ENCODE peak calls at places on chromosomes 3 and 15, in eight cellular contexts. M is sigmoid colon, U is stomach, Q is esophagus muscularis mucosa, T is endothelial cell of umbilical vein, K is H1, V is upper lobe of left lung, R is HCT116. J is an unnamed sample.
A peak's percentile ranks its signal among the peaks of the same experiment; 100 is the strongest.

GRCh38 chr15:36951747-36952247 is 148.6 kb downstream of the MEIS2 start:
- DNase-seq in R (no peak), K (no peak), U (no peak), V (no peak), Q (no peak), M (no peak), T (peak; percentile 10), J (no peak)

GRCh38 chr3:193590088-193590856 is 2.7 kb upstream of the OPA1 start:
- DNase-seq in V (no peak), T (peak; percentile 15), K (no peak), M (no peak), R (peak; percentile 74), U (no peak), Q (no peak), J (no peak)

GRCh38 chr3:154971771-154972326 is 108.3 kb upstream of the MME start:
- DNase-seq in V (no peak), U (no peak), T (peak; percentile 59), K (no peak), Q (no peak), R (no peak), M (no peak), J (no peak)

GRCh38 chr3:185717627-185718330 is 107.1 kb downstream of the IGF2BP2 start:
- DNase-seq in V (no peak), K (no peak), T (peak; percentile 27), U (no peak), M (no peak), R (no peak), Q (no peak), J (no peak)

GRCh38 chr15:37015025-37015424 is 85.3 kb downstream of the MEIS2 start:
- DNase-seq in M (no peak), V (no peak), U (no peak), R (no peak), Q (no peak), K (no peak), T (no peak), J (no peak)

GRCh38 chr3:188578579-188579363 is 424.8 kb downstream of the LPP start:
- DNase-seq in T (peak; percentile 7), R (no peak), Q (peak; percentile 93), U (no peak), M (peak; percentile 90), V (no peak), K (no peak), J (no peak)

GRCh38 chr15:72492733-72493132 is 18.6 kb downstream of the ARIH1 start:
- DNase-seq in R (no peak), K (no peak), Q (no peak), U (no peak), M (no peak), V (no peak), T (no peak), J (no peak)

GRCh38 chr3:32882603-32883025 is 64.8 kb downstream of the TRIM71 start:
- DNase-seq in K (no peak), R (no peak), T (no peak), M (no peak), U (no peak), Q (no peak), V (no peak), J (no peak)

GRCh38 chr15:73374599-73374998 is 5.8 kb upstream of the HCN4 start:
- DNase-seq in V (no peak), R (no peak), U (no peak), M (no peak), Q (no peak), T (no peak), K (no peak), J (no peak)

GRCh38 chr3:191320316-191320715 is 8.9 kb upstream of the CCDC50 start:
- DNase-seq in T (no peak), M (no peak), R (no peak), U (no peak), V (no peak), Q (no peak), K (no peak), J (no peak)

GRCh38 chr3:148992027-148992634 is 791 bp downstream of the GYG1 start:
- DNase-seq in V (peak; percentile 92), M (peak; percentile 79), U (peak; percentile 50), T (peak; percentile 45), R (no peak), Q (no peak), K (no peak), J (peak; percentile 92)

GRCh38 chr3:133928903-133929607 is 33.4 kb upstream of the RAB6B start:
- DNase-seq in Q (peak; percentile 86), U (no peak), K (no peak), V (no peak), R (no peak), T (no peak), M (no peak), J (no peak)

GRCh38 chr15:43433661-43434303 is 59.2 kb downstream of the TP53BP1 start:
- DNase-seq in Q (no peak), T (no peak), U (no peak), R (no peak), M (no peak), K (no peak), V (no peak), J (no peak)

GRCh38 chr3:123935830-123936229 is 25.2 kb downstream of the CCDC14 start:
- DNase-seq in Q (no peak), T (no peak), U (no peak), V (no peak), R (no peak), M (no peak), K (no peak), J (no peak)

GRCh38 chr15:45468294-45468693 is 54.3 kb downstream of the SLC30A4 start:
- DNase-seq in M (no peak), K (no peak), R (no peak), U (no peak), Q (peak; percentile 45), T (no peak), V (no peak), J (no peak)

GRCh38 chr3:38140326-38141172 is 2.1 kb downstream of the MYD88 start:
- DNase-seq in R (no peak), V (no peak), M (no peak), Q (no peak), T (no peak), K (no peak), U (peak; percentile 21), J (no peak)

GRCh38 chr3:14223595-14223994 is 45.0 kb downstream of the LSM3 start:
- DNase-seq in M (no peak), R (no peak), K (no peak), T (no peak), U (no peak), V (no peak), Q (no peak), J (no peak)

GRCh38 chr3:61299343-61299742 is 48.1 kb upstream of the FHIT start:
- DNase-seq in T (no peak), K (peak; percentile 2), U (no peak), R (no peak), Q (no peak), M (no peak), V (no peak), J (no peak)

GRCh38 chr3:159128628-159129027 is 326.8 kb downstream of the MFSD1 start:
- DNase-seq in M (no peak), T (peak; percentile 64), R (peak; percentile 31), U (no peak), V (no peak), Q (no peak), K (no peak), J (no peak)

GRCh38 chr3:107676469-107677309 is 153.9 kb downstream of the BBX start:
- DNase-seq in M (no peak), R (peak; percentile 4), K (no peak), Q (no peak), U (no peak), V (no peak), T (peak; percentile 42), J (no peak)

GRCh38 chr3:27345493-27345892 is 23.7 kb downstream of the NEK10 start:
- DNase-seq in M (no peak), K (no peak), T (no peak), R (no peak), V (no peak), Q (no peak), U (no peak), J (no peak)

DNA sequence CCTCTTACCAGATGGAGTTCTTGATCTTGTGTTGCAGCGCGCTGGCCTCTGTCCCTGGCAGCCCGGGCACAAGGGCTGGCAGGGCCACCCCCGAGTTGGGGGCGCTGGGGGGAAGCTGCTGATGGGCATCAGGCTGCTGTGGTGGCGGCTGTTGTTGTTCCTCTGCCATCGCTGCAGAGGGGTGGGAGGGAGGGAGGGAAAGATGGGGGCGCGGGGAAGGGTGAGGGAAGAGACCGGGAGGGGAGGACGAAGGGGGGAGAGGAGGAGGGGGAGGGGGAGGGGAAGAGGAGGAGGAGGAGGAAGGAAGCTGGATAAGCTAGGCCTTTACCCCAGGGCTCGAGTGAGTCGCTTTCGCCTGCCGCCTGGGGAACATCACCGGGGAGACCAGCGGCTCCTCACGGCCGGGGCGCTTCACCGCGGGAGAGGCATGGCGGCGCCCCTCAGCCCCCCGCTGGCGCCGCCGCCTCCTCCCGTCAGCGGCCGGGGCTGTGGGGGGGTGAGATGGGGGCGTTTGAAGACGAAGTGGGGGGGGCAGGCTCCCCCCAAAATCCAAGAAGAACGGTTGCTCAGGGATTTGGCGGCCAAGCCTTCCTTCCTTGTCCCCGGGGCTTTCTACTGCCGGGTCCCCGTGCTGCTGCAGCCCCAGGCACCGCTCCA is 434 bp downstream of the RFX7 start:
- DNase-seq in K (no peak), Q (peak; percentile 92), M (peak; percentile 68), V (peak; percentile 82), R (no peak), U (peak; percentile 31), T (peak; percentile 32), J (peak; percentile 88)
- TF ChIP-seq POLR2A in K (peak; percentile 64), Q (no peak), M (no peak), V (no peak), R (no peak), U (no peak), T (no peak), J (no peak)

GRCh38 chr15:40456299-40456712 is 14.5 kb upstream of the CHST14 start:
- DNase-seq in Q (no peak), R (no peak), V (no peak), T (no peak), K (no peak), U (peak; percentile 60), M (no peak), J (no peak)
- TF ChIP-seq POLR2AphosphoS5 in Q (no peak), R (no peak), V (no peak), T (no peak), K (no peak), U (no peak), M (no peak), J (no peak)

GRCh38 chr3:71652786-71653419 is 69.4 kb upstream of the FOXP1 start:
- DNase-seq in Q (no peak), R (peak; percentile 4), K (no peak), V (no peak), T (peak; percentile 78), M (peak; percentile 80), U (peak; percentile 65), J (no peak)
- TF ChIP-seq CTCF in Q (peak; percentile 71), R (peak; percentile 35), K (no peak), V (peak; percentile 24), T (peak; percentile 42), M (peak; percentile 30), U (peak; percentile 27), J (peak; percentile 41)

DNA sequence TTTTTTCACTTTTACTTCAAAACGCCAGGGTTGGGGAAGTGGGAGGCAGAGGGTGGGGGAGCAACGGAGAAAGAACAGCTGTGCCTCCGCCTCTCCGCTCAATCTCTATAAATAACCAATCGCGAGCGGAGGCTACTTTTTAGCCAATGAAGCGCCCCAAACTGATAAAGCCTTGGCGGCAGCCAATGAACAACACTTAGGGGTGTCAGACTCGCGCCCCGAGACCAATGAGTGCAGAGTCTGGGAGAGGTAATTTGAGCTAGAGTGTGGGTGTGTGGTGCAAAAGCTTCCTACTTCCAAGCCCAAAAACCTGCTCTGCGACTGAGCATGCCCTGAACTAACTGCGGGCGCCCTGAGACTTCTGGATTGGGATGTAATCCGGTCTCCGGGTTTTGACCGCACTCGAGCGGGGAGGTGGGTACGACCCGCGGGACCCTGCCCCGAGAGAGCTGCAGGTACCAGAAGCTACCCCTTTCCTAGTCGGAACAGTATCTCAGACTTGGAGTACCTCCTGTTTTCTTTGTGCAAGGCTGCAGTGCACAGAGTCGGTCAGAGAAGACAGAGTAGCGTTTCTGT is 800 bp upstream of the RAP2B start:
- DNase-seq in U (peak; percentile 93), K (peak; percentile 94), T (peak; percentile 99), R (peak; percentile 99), Q (peak; percentile 98), M (peak; percentile 98), V (no peak), J (peak; percentile 93)
- TF ChIP-seq POLR2A in U (no peak), K (peak; percentile 63), T (no peak), R (no peak), Q (peak; percentile 45), M (peak; percentile 43), V (peak; percentile 73), J (no peak)

J was measured in spleen.